ENCODE peak calls at places on chromosomes 7 and 10, in four cellular contexts. N is A549, S is dorsolateral prefrontal cortex, H is Panc1. B is an unnamed sample.

GRCh38 chr7:108973075-108973474 is 403.4 kb downstream of the DNAJB9 start:
- DNase-seq in N (peak), S (no peak), H (no peak), B (no peak)

GRCh38 chr10:98308602-98309365 is 40.8 kb upstream of the LOXL4 start:
- DNase-seq in N (no peak), S (no peak), H (no peak), B (no peak)

GRCh38 chr10:43229208-43230061 is 37.4 kb downstream of the RASGEF1A start:
- DNase-seq in N (peak), S (peak), H (no peak), B (no peak)

GRCh38 chr10:98481418-98481945 is 34.7 kb upstream of the HPS1 start:
- DNase-seq in N (no peak), S (no peak), H (no peak), B (no peak)

GRCh38 chr10:132671171-132672154 is 114.5 kb downstream of the NKX6-2 start:
- DNase-seq in N (no peak), S (peak), H (no peak), B (no peak)

GRCh38 chr7:143376396-143376795 is 4.7 kb upstream of the ZYX start:
- DNase-seq in N (no peak), S (no peak), H (no peak), B (no peak)

GRCh38 chr7:101817031-101817929 is at the start of gene CUX1:
- DNase-seq in N (peak), S (no peak), H (no peak), B (no peak)

GRCh38 chr10:113488186-113488585 is 64.7 kb upstream of the HABP2 start:
- DNase-seq in N (no peak), S (no peak), H (no peak), B (no peak)

GRCh38 chr10:131387018-131387529 is 75.6 kb upstream of the TCERG1L start:
- DNase-seq in N (no peak), S (no peak), H (no peak), B (no peak)

GRCh38 chr7:42457663-42458062 is 220.7 kb upstream of the GLI3 start:
- DNase-seq in N (no peak), S (no peak), H (no peak), B (peak)

GRCh38 chr7:22251284-22251683 is 105.7 kb downstream of the RAPGEF5 start:
- DNase-seq in N (no peak), S (no peak), H (no peak), B (no peak)

GRCh38 chr7:56092789-56093531 is at the start of gene PHKG1:
- DNase-seq in N (peak), S (peak), H (no peak), B (no peak)

GRCh38 chr10:83667594-83667993 is 471.7 kb upstream of the GHITM start:
- DNase-seq in N (no peak), S (no peak), H (no peak), B (no peak)

GRCh38 chr10:83433705-83434104 is 705.6 kb upstream of the GHITM start:
- DNase-seq in N (no peak), S (no peak), H (no peak), B (no peak)

GRCh38 chr7:68429376-68430117 is 1168.7 kb upstream of the AUTS2 start:
- DNase-seq in N (no peak), S (no peak), H (no peak), B (no peak)

GRCh38 chr10:131757285-131758058 is 143.3 kb upstream of the PPP2R2D start:
- DNase-seq in N (no peak), S (no peak), H (no peak), B (no peak)

GRCh38 chr7:87872356-87872755 is 3.8 kb downstream of the SLC25A40 start:
- DNase-seq in N (no peak), S (no peak), H (no peak), B (no peak)

GRCh38 chr7:91894781-91895480 is 14.4 kb upstream of the MTERF1 start:
- DNase-seq in N (no peak), S (no peak), H (no peak), B (no peak)

GRCh38 chr10:52566471-52567246 is 205.9 kb downstream of the MBL2 start:
- DNase-seq in N (peak), S (no peak), H (peak), B (no peak)

GRCh38 chr7:29398011-29398410 is 165.6 kb upstream of the PRR15 start:
- DNase-seq in N (no peak), S (no peak), H (no peak), B (no peak)

GRCh38 chr7:148472406-148472805 is 118.2 kb upstream of the C7orf33 start:
- DNase-seq in N (no peak), S (no peak), H (no peak), B (no peak)

GRCh38 chr7:137961200-137962177 is 40.4 kb downstream of the CREB3L2 start:
- DNase-seq in N (no peak), S (no peak), H (no peak), B (no peak)

GRCh38 chr7:95478139-95479037 is 7.4 kb upstream of the ASB4 start:
- DNase-seq in N (peak), S (peak), H (no peak), B (no peak)

GRCh38 chr10:105549731-105550130 is 908.6 kb downstream of the SORCS3 start:
- DNase-seq in N (no peak), S (no peak), H (no peak), B (no peak)

GRCh38 chr10:60820093-60820769 is 42.0 kb downstream of the CDK1 start:
- DNase-seq in N (peak), S (no peak), H (no peak), B (no peak)

GRCh38 chr7:18495412-18496335 is at the start of gene HDAC9:
- DNase-seq in N (no peak), S (peak), H (no peak), B (peak)

GRCh38 chr10:127196227-127196954 is at the start of gene INSYN2A:
- DNase-seq in N (peak), S (peak), H (no peak), B (no peak)

GRCh38 chr10:20232079-20232478 is 415.8 kb downstream of the PLXDC2 start:
- DNase-seq in N (no peak), S (no peak), H (no peak), B (no peak)

GRCh38 chr10:115095758-115096157 is 2.6 kb downstream of the ATRNL1 start:
- DNase-seq in N (no peak), S (no peak), H (no peak), B (no peak)

GRCh38 chr10:74936577-74937445 is 110.4 kb downstream of the KAT6B start:
- DNase-seq in N (no peak), S (no peak), H (no peak), B (no peak)

GRCh38 chr7:135939-136338 is 56.4 kb upstream of the FAM20C start:
- DNase-seq in N (no peak), S (no peak), H (no peak), B (no peak)

GRCh38 chr10:33302188-33302829 is 32.2 kb downstream of the NRP1 start:
- DNase-seq in N (no peak), S (peak), H (no peak), B (no peak)

DNA sequence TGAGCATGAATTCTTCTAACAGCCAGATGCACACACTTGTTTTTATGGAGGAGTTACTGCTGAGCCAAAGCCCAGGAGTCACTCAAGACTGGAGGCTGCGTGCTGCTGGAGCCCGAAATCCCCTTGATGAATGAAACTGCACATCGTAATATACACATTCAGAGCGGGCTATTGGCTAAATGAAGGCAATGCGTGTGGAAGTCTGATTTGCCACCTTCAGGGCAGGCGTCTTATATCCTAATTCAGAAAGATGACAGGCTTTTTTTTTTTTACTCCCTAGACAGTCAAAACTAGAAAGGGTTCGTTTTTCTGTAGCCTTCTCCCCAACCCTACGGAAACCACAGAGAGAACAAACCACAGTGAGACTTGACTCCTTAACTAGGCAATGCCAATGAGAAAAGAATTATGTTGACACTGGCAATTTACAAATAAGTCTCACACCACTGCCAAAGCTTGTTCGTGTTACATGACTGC is 227.2 kb upstream of the KLF14 start:
- DNase-seq in N (peak), S (no peak), H (no peak), B (no peak)
- H3K4me3 ChIP-seq in N (peak), S (no peak), H (peak), B (no peak)

GRCh38 chr10:44962870-44963738 is 3.5 kb downstream of the RASSF4 start:
- DNase-seq in N (no peak), S (no peak), H (no peak), B (no peak)
- TF ChIP-seq CTCF in N (no peak), S (no peak), H (peak), B (peak)

DNA sequence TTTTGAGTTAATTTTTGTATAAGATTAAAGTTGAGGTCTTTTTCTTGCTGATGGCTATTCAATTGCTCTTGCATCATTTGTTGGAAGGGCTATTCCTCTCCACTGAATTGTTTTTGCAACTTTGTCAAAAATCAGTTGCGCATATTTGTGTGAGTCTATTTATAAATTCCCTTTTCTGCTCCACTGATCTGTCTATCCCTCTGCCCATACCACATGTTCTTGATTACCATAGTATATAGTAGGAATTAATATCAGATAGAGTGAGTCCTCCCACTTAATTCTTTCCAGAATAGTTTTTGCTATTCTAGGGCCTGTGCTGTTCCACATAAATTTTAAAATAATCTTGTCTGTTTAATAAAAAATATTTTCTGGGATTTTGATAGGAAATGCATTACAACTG is 152.3 kb upstream of the ADCY1 start:
- DNase-seq in N (no peak), S (no peak), H (no peak), B (no peak)
- H3K4me3 ChIP-seq in N (no peak), S (no peak), H (no peak), B (no peak)

DNA sequence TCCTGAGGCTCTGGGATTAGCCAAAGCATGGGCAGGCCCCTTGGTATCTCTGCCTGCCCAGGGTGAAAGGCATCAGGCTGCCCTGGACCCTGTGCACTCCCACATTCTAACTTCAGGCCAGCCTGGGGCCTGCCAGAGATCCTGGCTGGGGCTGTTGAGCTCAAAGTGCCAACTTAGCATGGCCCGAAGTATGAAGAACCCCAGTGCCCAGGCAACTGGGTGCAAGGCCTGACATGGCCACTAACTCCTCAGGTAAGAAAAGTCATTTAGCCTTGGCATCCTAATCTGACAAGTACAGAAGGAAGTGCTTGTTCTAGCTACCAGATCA is 43.2 kb downstream of the FAM53B start:
- DNase-seq in N (no peak), S (no peak), H (no peak), B (no peak)
- TF ChIP-seq CTCF in N (no peak), S (no peak), H (no peak), B (no peak)

B was measured in epithelial cell of proximal tubule.